ENCODE peak calls at places on chromosome 17, in six cellular contexts. W, O, G, Q, Y and D are unnamed samples.

GRCh38 chr17:75672011-75672410 is 4.9 kb downstream of the SAP30BP start:
- DNase-seq in W (no peak), O (no peak), G (no peak), Q (no peak), Y (no peak), D (peak; percentile 36)

GRCh38 chr17:68458260-68459029 is 1.1 kb upstream of the WIPI1 start:
- DNase-seq in W (no peak), O (no peak), G (no peak), Q (no peak), Y (no peak), D (no peak)

GRCh38 chr17:1362964-1363363 is 37.1 kb downstream of the YWHAE start:
- DNase-seq in W (no peak), O (no peak), G (no peak), Q (no peak), Y (no peak), D (no peak)

GRCh38 chr17:37358098-37358829 is 17.5 kb upstream of the C17orf78 start:
- DNase-seq in W (peak; percentile 9), O (peak; percentile 67), G (peak; percentile 75), Q (peak; percentile 93), Y (no peak), D (peak; percentile 81)

GRCh38 chr17:8448310-8448709 is 12.6 kb downstream of the NDEL1 start:
- DNase-seq in W (no peak), O (no peak), G (no peak), Q (no peak), Y (no peak), D (no peak)

GRCh38 chr17:47789611-47790520 is 31.7 kb downstream of the OSBPL7 start:
- DNase-seq in W (peak; percentile 43), O (peak; percentile 73), G (no peak), Q (peak; percentile 84), Y (no peak), D (peak; percentile 85)

GRCh38 chr17:74612046-74612445 is 11.5 kb downstream of the CD300E start:
- DNase-seq in W (no peak), O (no peak), G (no peak), Q (no peak), Y (no peak), D (no peak)

GRCh38 chr17:57408064-57408811 is 151.9 kb downstream of the MSI2 start:
- DNase-seq in W (no peak), O (no peak), G (no peak), Q (peak; percentile 71), Y (no peak), D (no peak)

GRCh38 chr17:16287563-16288027 is 65.7 kb downstream of the CENPV start:
- DNase-seq in W (no peak), O (no peak), G (no peak), Q (no peak), Y (no peak), D (no peak)

GRCh38 chr17:62676952-62677596 is 49.6 kb downstream of the MRC2 start:
- DNase-seq in W (no peak), O (no peak), G (no peak), Q (no peak), Y (no peak), D (no peak)

GRCh38 chr17:17892009-17892408 is 55.2 kb upstream of the SREBF1 start:
- DNase-seq in W (no peak), O (peak; percentile 45), G (no peak), Q (no peak), Y (no peak), D (no peak)

GRCh38 chr17:81025756-81026155 is 9.2 kb upstream of the BAIAP2 start:
- DNase-seq in W (no peak), O (no peak), G (peak; percentile 68), Q (no peak), Y (no peak), D (peak; percentile 68)

GRCh38 chr17:28743243-28744103 is at the start of gene TRAF4:
- DNase-seq in W (peak; percentile 68), O (peak; percentile 93), G (peak; percentile 88), Q (peak; percentile 98), Y (no peak), D (peak; percentile 95)

GRCh38 chr17:45127583-45128300 is 4.6 kb downstream of the PLCD3 start:
- DNase-seq in W (no peak), O (peak; percentile 84), G (no peak), Q (peak; percentile 74), Y (no peak), D (no peak)

GRCh38 chr17:74601944-74602572 is 10.0 kb upstream of the CD300LD start:
- DNase-seq in W (no peak), O (no peak), G (no peak), Q (peak; percentile 70), Y (no peak), D (no peak)

GRCh38 chr17:17467021-17467420 is 9.8 kb upstream of the MED9 start:
- DNase-seq in W (no peak), O (no peak), G (no peak), Q (no peak), Y (no peak), D (no peak)

GRCh38 chr17:34252138-34252889 is 2.8 kb upstream of the CCL2 start:
- DNase-seq in W (no peak), O (peak; percentile 70), G (peak; percentile 95), Q (no peak), Y (peak; percentile 62), D (peak; percentile 82)

GRCh38 chr17:47813077-47813476 is 8.5 kb downstream of the OSBPL7 start:
- DNase-seq in W (no peak), O (no peak), G (peak; percentile 55), Q (no peak), Y (no peak), D (no peak)

GRCh38 chr17:47990962-47991731 is 20.2 kb downstream of the CDK5RAP3 start:
- DNase-seq in W (no peak), O (no peak), G (no peak), Q (peak; percentile 77), Y (no peak), D (peak; percentile 13)

GRCh38 chr17:81037026-81037782 is 2.3 kb downstream of the BAIAP2 start:
- DNase-seq in W (no peak), O (no peak), G (no peak), Q (no peak), Y (no peak), D (peak; percentile 72)

GRCh38 chr17:7716901-7717755 is at the start of gene DNAH2:
- DNase-seq in W (no peak), O (peak; percentile 73), G (peak; percentile 80), Q (peak; percentile 98), Y (peak; percentile 28), D (no peak)

GRCh38 chr17:76414334-76415295 is 30.2 kb downstream of the SPHK1 start:
- DNase-seq in W (no peak), O (peak; percentile 29), G (no peak), Q (no peak), Y (no peak), D (peak; percentile 67)

GRCh38 chr17:49969134-49969759 is at the start of gene DLX4:
- DNase-seq in W (no peak), O (no peak), G (no peak), Q (peak; percentile 68), Y (no peak), D (no peak)

GRCh38 chr17:11582217-11582616 is 16.1 kb upstream of the DNAH9 start:
- DNase-seq in W (no peak), O (no peak), G (no peak), Q (peak; percentile 11), Y (no peak), D (no peak)

GRCh38 chr17:77163521-77164280 is 22.9 kb downstream of the SEC14L1 start:
- DNase-seq in W (no peak), O (no peak), G (no peak), Q (no peak), Y (no peak), D (no peak)

GRCh38 chr17:1491406-1492248 is 859 bp downstream of the MYO1C start:
- DNase-seq in W (peak; percentile 31), O (peak; percentile 85), G (peak; percentile 73), Q (no peak), Y (no peak), D (peak; percentile 92)

DNA sequence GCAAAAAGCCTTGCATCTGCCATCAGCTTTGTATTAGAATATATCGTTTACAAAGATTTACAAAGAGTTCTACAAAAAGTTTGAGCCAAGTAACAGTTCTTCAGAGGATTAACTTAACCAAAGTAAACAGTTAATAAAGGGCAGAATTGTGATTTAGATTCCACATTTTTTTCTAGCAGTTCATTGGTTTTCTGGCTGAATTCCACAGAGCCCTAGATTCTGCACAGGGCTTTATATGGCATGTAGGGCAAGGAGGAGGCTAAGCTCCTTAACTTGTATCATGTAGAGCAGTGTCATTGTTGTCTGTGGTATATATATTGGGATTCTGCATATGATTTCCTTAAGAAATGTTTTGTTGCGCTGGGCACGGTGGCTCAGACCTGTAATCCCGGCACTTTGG is 29.4 kb downstream of the UTP18 start:
- DNase-seq in W (no peak), O (no peak), G (no peak), Q (no peak), Y (no peak), D (no peak)
- H3K9me3 ChIP-seq in W (no peaks in the 10 kb centered on the region), O (no peaks in the 10 kb centered on the region), G (no peaks in the 10 kb centered on the region), Q (no peaks in the 10 kb centered on the region), Y (no peaks in the 10 kb centered on the region), D (peaks cover 4% of the 10 kb centered on the region)

GRCh38 chr17:39706383-39706782 is 6.5 kb downstream of the ERBB2 start:
- DNase-seq in W (no peak), O (no peak), G (no peak), Q (no peak), Y (no peak), D (no peak)
- H3K27ac ChIP-seq in W (no peak overlapping the region), O (no peak overlapping the region), G (peak overlapping the region; percentile 87), Q (no peak overlapping the region), Y (peak overlapping the region; percentile 88), D (no peak overlapping the region)

DNA sequence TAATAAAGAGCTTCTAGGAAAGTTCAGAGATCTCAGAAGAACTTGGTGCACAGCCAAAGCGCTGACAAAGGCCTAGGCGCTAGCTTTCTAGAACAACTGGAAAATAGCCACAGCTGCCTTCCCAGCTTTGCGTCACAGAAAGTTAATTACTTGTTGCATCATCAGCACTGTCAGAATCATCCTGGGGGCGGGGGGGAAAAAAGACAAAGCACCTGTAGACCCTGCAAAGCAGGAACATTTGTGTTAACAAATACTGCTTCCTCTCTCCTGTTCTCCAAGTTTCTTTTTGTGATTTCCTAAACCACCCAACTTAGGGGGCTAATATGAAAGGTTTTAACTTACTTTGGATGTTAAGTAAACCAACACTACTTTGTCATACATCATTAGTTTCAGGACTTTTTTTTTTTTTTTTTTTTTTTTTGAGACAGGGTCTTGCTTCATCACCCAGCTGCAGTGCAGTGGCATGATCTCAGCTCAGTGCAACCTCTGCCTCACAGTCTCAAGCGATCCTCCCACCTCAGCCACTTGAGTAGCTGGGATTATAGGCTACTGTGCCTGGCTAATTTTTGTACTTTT is 4.8 kb upstream of the AARSD1 start:
- DNase-seq in W (no peak), O (no peak), G (no peak), Q (no peak), Y (no peak), D (no peak)
- H3K27me3 ChIP-seq in W (no peaks in the 10 kb centered on the region), O (no peaks in the 10 kb centered on the region), G (no peaks in the 10 kb centered on the region), Q (no peaks in the 10 kb centered on the region), Y (no peaks in the 10 kb centered on the region), D (no peaks in the 10 kb centered on the region)

DNA sequence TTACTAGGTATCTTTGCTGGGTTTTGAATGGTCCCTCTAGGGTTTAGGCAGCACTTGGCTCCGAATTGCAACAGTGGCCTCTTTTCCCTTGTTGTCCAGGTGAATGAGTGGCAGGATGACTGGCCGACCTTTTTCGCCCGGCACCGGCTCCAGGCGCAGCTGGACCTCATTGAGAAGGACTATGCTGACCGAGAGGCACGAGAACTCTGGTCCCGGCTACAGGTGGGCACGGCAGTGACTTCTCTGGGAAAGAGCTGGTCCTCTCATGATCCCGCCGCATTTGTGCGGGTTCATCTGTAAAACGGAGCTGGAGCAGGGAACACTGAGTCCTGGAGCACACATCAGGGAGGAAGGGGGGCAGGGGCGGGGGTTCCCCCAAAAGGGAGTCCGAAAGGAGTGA is 3.1 kb upstream of the TBCD start:
- DNase-seq in W (no peak), O (no peak), G (no peak), Q (no peak), Y (no peak), D (no peak)
- H3K9me3 ChIP-seq in W (no peaks in the 10 kb centered on the region), O (no peaks in the 10 kb centered on the region), G (peaks cover 4% of the 10 kb centered on the region), Q (no peaks in the 10 kb centered on the region), Y (no peaks in the 10 kb centered on the region), D (no peaks in the 10 kb centered on the region)

GRCh38 chr17:14300628-14301278 is at the start of gene HS3ST3B1:
- DNase-seq in W (peak; percentile 97), O (peak; percentile 99), G (peak; percentile 99), Q (peak; percentile 100), Y (peak; percentile 95), D (peak; percentile 98)
- H3K27ac ChIP-seq in W (peak within 1 kb of the TSS; percentile 82), O (peak within 1 kb of the TSS; percentile 87), G (peak within 1 kb of the TSS; percentile 69), Q (no peak within 1 kb of the TSS), Y (peak within 1 kb of the TSS; percentile 51), D (peak within 1 kb of the TSS; percentile 97)